ENCODE peak calls at places on chromosomes 2 and 18, in five cellular contexts. A, L, O, N and Z are unnamed samples.
A peak's percentile ranks its signal among the peaks of the same experiment; 100 is the strongest.

GRCh38 chr2:41410011-41410410 is 637.8 kb upstream of the PKDCC start:
- DNase-seq in A (no peak), L (no peak), O (no peak), N (no peak), Z (no peak)

GRCh38 chr2:230861564-230862255 is 3.0 kb upstream of the ITM2C start:
- DNase-seq in A (no peak), L (no peak), O (no peak), N (no peak), Z (no peak)

GRCh38 chr18:37847544-37847943 is 281.9 kb upstream of the CELF4 start:
- DNase-seq in A (no peak), L (no peak), O (no peak), N (no peak), Z (no peak)

GRCh38 chr2:231169475-231169874 is 29.0 kb upstream of the ARMC9 start:
- DNase-seq in A (no peak), L (no peak), O (no peak), N (no peak), Z (no peak)

GRCh38 chr18:24536834-24537233 is 76.4 kb downstream of the HRH4 start:
- DNase-seq in A (no peak), L (no peak), O (no peak), N (no peak), Z (no peak)

GRCh38 chr2:143420313-143420712 is 291.1 kb downstream of the ARHGAP15 start:
- DNase-seq in A (no peak), L (no peak), O (no peak), N (no peak), Z (no peak)

GRCh38 chr18:63860536-63860930 is 27.0 kb upstream of the SERPINB2 start:
- DNase-seq in A (no peak), L (no peak), O (no peak), N (no peak), Z (no peak)

GRCh38 chr2:26530696-26531095 is 52.8 kb upstream of the OTOF start:
- DNase-seq in A (no peak), L (no peak), O (no peak), N (peak; percentile 59), Z (no peak)

GRCh38 chr2:235618039-235618438 is 124.2 kb downstream of the AGAP1 start:
- DNase-seq in A (peak; percentile 66), L (no peak), O (no peak), N (peak; percentile 67), Z (no peak)

GRCh38 chr18:38198956-38199355 is 633.4 kb upstream of the CELF4 start:
- DNase-seq in A (no peak), L (no peak), O (no peak), N (no peak), Z (no peak)

GRCh38 chr2:146544701-146545100 is 1300.1 kb upstream of the ACVR2A start:
- DNase-seq in A (no peak), L (no peak), O (no peak), N (no peak), Z (no peak)

GRCh38 chr18:9822587-9822986 is 63.2 kb upstream of the TXNDC2 start:
- DNase-seq in A (no peak), L (no peak), O (no peak), N (no peak), Z (no peak)

GRCh38 chr2:77479895-77480294 is 42.3 kb downstream of the LRRTM4 start:
- DNase-seq in A (no peak), L (no peak), O (no peak), N (no peak), Z (no peak)

GRCh38 chr2:230872968-230873669 is 8.4 kb downstream of the ITM2C start:
- DNase-seq in A (no peak), L (no peak), O (no peak), N (no peak), Z (no peak)

GRCh38 chr2:48601349-48601748 is 16.3 kb upstream of the GTF2A1L start:
- DNase-seq in A (peak; percentile 1), L (no peak), O (no peak), N (peak; percentile 38), Z (no peak)

GRCh38 chr2:239608723-239609122 is 207.9 kb upstream of the HDAC4 start:
- DNase-seq in A (no peak), L (no peak), O (no peak), N (no peak), Z (no peak)

GRCh38 chr2:53859354-53860159 is at the start of gene GPR75:
- DNase-seq in A (no peak), L (no peak), O (peak; percentile 79), N (peak; percentile 32), Z (no peak)

GRCh38 chr2:147482111-147482510 is 362.7 kb upstream of the ACVR2A start:
- DNase-seq in A (no peak), L (no peak), O (no peak), N (no peak), Z (no peak)

GRCh38 chr2:24473613-24474012 is 17.4 kb upstream of the NCOA1 start:
- DNase-seq in A (no peak), L (no peak), O (no peak), N (no peak), Z (no peak)

GRCh38 chr2:107801498-107801897 is 25.2 kb upstream of the RGPD4 start:
- DNase-seq in A (no peak), L (no peak), O (no peak), N (peak; percentile 8), Z (no peak)

GRCh38 chr2:223751012-223751411 is 86.4 kb downstream of the AP1S3 start:
- DNase-seq in A (no peak), L (no peak), O (no peak), N (peak; percentile 43), Z (no peak)

GRCh38 chr2:31674446-31674845 is 93.7 kb upstream of the SRD5A2 start:
- DNase-seq in A (no peak), L (no peak), O (no peak), N (no peak), Z (no peak)

GRCh38 chr2:191051177-191051576 is 37.2 kb upstream of the STAT1 start:
- DNase-seq in A (no peak), L (no peak), O (no peak), N (no peak), Z (no peak)

GRCh38 chr2:230924470-230925341 is at the start of gene GPR55:
- DNase-seq in A (no peak), L (peak; percentile 63), O (peak; percentile 41), N (no peak), Z (peak; percentile 21)

GRCh38 chr2:32824415-32824814 is 122.3 kb upstream of the LTBP1 start:
- DNase-seq in A (no peak), L (no peak), O (no peak), N (no peak), Z (no peak)

GRCh38 chr18:49031511-49032188 is 80.9 kb upstream of the SMAD7 start:
- DNase-seq in A (no peak), L (no peak), O (no peak), N (no peak), Z (no peak)

GRCh38 chr2:181812106-181812745 is 79.3 kb upstream of the ITPRID2 start:
- DNase-seq in A (no peak), L (no peak), O (no peak), N (peak; percentile 67), Z (no peak)

GRCh38 chr18:49335677-49336076 is 124.8 kb downstream of the DYM start:
- DNase-seq in A (no peak), L (no peak), O (no peak), N (no peak), Z (peak; percentile 3)

GRCh38 chr2:132390076-132390475 is 26.5 kb upstream of the GPR39 start:
- DNase-seq in A (no peak), L (no peak), O (no peak), N (no peak), Z (no peak)